ENCODE peak calls at places on chromosome 9, in eight cellular contexts. P is neural progenitor cell, V is SJSA1, U is AG09309, J is astrocyte, K is body of pancreas, C is gastrocnemius medialis, M is endodermal cell. E is an unnamed sample.

GRCh38 chr9:126262738-126263137 is 63.9 kb upstream of the MVB12B start:
- DNase-seq in P (no peak), V (no peak), U (no peak), J (no peak), K (no peak), C (no peak), M (no peak), E (no peak)

GRCh38 chr9:124212381-124213050 is 45.2 kb upstream of the NEK6 start:
- DNase-seq in P (no peak), V (peak), U (no peak), J (peak), K (no peak), C (no peak), M (peak), E (no peak)

GRCh38 chr9:31542384-31543055 is 841.9 kb upstream of the ACO1 start:
- DNase-seq in P (peak), V (no peak), U (no peak), J (peak), K (peak), C (peak), M (peak), E (no peak)

GRCh38 chr9:95282332-95282731 is 35.2 kb downstream of the FANCC start:
- DNase-seq in P (no peak), V (no peak), U (no peak), J (no peak), K (no peak), C (no peak), M (no peak), E (no peak)

GRCh38 chr9:27688954-27689353 is 115.7 kb upstream of the C9orf72 start:
- DNase-seq in P (no peak), V (no peak), U (no peak), J (no peak), K (no peak), C (no peak), M (no peak), E (no peak)

GRCh38 chr9:16622541-16622940 is 247.9 kb downstream of the BNC2 start:
- DNase-seq in P (no peak), V (no peak), U (no peak), J (no peak), K (no peak), C (no peak), M (no peak), E (no peak)

GRCh38 chr9:81417299-81417675 is 272.1 kb downstream of the TLE1 start:
- DNase-seq in P (no peak), V (no peak), U (no peak), J (no peak), K (no peak), C (no peak), M (no peak), E (no peak)

GRCh38 chr9:101594796-101595195 is at the start of gene PPP3R2:
- DNase-seq in P (no peak), V (no peak), U (no peak), J (no peak), K (no peak), C (no peak), M (no peak), E (no peak)

GRCh38 chr9:14517154-14517906 is 175.9 kb downstream of the ZDHHC21 start:
- DNase-seq in P (no peak), V (no peak), U (no peak), J (no peak), K (no peak), C (no peak), M (no peak), E (no peak)

GRCh38 chr9:124411514-124412227 is 3.6 kb downstream of the PSMB7 start:
- DNase-seq in P (no peak), V (peak), U (peak), J (peak), K (no peak), C (no peak), M (no peak), E (no peak)

GRCh38 chr9:89367726-89368437 is 49.6 kb downstream of the SECISBP2 start:
- DNase-seq in P (no peak), V (no peak), U (no peak), J (no peak), K (no peak), C (peak), M (no peak), E (no peak)

GRCh38 chr9:98551511-98552286 is 157.0 kb downstream of the GABBR2 start:
- DNase-seq in P (no peak), V (peak), U (peak), J (peak), K (no peak), C (no peak), M (peak), E (no peak)

GRCh38 chr9:87292449-87293191 is 205.0 kb upstream of the DAPK1 start:
- DNase-seq in P (no peak), V (peak), U (no peak), J (peak), K (no peak), C (no peak), M (no peak), E (no peak)

GRCh38 chr9:87286506-87286905 is 211.2 kb upstream of the DAPK1 start:
- DNase-seq in P (no peak), V (no peak), U (no peak), J (no peak), K (no peak), C (no peak), M (no peak), E (no peak)

GRCh38 chr9:87285183-87285582 is 212.5 kb upstream of the DAPK1 start:
- DNase-seq in P (no peak), V (no peak), U (no peak), J (peak), K (peak), C (no peak), M (no peak), E (no peak)

DNA sequence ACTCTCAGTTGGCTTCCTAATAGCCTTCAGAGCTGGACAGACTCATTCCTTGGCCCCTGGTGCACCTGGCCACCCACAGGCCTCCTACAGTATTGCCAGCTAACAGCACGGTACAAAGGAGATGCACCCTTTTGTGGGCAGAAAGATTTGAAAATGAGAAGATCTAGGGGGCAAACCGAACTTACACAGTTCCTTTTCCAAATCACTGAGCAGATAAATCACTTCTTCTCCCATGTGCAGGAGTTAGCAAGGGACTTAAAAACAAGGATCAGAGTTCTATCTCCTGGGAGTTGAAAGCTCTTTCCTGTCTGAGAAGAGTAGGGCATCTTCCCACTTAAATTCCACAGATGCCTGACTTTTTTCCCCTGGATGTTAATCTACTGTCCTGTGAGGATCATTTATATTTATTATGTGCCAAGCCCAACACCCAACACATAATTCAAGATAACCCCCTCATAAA is 207.4 kb upstream of the DAPK1 start:
- DNase-seq in P (peak), V (peak), U (no peak), J (no peak), K (no peak), C (no peak), M (peak), E (no peak)
- H3K4me3 ChIP-seq in P (no peak), V (no peak), U (no peak), J (peak), K (no peak), C (no peak), M (no peak), E (no peak)

DNA sequence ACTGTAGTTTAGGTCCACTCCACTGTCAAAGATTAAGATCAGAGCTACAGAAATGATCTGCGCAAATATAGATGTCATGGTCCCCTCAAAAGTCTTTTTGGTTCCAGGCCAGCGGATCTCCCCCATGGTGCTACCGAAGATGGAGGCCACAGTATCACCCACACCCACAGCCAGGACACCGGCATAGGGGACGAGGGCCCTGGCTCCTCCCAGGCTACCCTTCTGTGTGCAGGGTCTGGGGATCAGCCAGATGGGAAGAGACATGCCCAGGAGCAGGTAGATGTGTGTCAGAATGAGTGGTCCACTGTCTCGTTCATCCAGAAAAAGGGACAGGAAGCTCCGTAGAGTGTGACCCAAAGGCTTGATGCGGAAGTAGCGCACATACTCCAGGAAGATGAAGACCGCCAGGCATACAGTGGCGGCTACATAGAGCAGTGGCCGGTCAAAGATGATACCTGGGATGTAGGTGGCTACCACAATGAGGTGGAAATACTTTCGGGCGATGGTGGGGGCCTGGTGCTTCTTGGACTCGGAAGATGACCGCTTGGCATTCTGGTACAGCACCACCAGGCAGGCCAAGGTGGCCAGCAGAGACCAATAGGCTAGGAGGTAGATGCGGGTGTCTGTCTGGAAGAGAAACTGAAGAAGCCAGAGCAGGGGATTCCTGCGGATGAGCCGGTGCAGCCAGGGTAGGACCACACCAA is 1.5 kb downstream of the DOLK start:
- DNase-seq in P (no peak), V (no peak), U (no peak), J (no peak), K (no peak), C (no peak), M (no peak), E (no peak)
- H3K4me3 ChIP-seq in P (no peak), V (no peak), U (no peak), J (peak), K (no peak), C (no peak), M (peak), E (peak)

DNA sequence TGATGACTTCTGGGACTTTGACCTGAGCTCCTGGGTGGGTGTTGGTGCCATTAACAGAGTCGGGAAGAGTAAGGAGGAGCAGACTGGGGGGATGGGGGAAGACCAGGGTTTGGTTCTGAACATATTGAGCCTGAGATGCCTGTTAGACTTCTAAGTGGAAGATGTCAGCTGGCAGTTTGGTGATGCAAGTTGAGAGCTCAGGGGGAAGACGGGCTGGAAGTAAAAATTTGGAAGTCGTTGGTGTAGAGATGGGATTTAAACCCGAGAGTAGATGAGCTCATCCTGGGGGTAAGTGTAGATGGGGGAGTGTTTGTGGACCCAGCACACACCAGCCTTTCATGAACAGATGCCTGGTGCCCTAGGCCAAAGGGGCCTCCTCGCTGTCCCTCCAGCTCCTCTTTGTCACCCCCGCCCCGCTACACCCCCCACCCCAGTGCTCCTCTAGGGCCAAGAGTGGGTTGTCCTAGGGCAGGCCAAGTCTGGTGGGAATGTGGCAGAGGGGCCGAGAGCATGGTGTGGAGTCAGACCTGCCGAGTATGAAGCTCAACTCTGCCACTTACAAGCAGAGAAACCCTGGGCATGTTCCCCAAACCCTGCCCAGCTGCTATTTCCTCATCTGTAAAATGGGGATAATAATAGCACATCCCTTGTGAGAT is 4.0 kb downstream of the DNM1 start:
- DNase-seq in P (no peak), V (no peak), U (no peak), J (no peak), K (no peak), C (no peak), M (no peak), E (no peak)
- H3K4me3 ChIP-seq in P (no peak), V (no peak), U (no peak), J (no peak), K (no peak), C (no peak), M (no peak), E (no peak)

DNA sequence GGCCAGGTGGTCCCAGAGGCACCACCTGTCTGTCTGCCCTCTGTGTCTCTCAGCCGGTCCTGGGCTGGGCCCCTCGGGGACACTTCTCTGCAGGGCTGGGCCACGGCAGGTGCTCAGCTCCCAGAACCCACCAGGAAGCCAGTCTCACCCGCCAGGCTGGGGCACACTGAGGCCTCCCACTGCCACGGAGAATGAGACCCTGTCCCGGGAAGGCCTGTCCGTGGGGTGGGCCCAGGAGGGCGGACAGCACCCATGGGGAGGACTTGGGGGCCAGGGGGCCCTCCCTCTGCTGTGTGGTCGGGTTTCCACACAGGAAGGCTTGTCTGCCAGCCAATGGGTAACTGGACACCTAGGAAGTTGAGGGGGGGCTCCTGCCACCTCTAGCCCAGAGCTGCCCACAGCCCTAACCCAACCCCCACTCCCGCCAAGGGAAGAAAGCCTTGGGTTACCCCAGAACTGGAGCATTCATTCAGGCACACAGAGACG is 4.1 kb upstream of the TUBB4B start:
- DNase-seq in P (peak), V (no peak), U (no peak), J (no peak), K (no peak), C (no peak), M (no peak), E (no peak)
- H3K4me3 ChIP-seq in P (peak), V (no peak), U (no peak), J (no peak), K (no peak), C (peak), M (no peak), E (no peak)

DNA sequence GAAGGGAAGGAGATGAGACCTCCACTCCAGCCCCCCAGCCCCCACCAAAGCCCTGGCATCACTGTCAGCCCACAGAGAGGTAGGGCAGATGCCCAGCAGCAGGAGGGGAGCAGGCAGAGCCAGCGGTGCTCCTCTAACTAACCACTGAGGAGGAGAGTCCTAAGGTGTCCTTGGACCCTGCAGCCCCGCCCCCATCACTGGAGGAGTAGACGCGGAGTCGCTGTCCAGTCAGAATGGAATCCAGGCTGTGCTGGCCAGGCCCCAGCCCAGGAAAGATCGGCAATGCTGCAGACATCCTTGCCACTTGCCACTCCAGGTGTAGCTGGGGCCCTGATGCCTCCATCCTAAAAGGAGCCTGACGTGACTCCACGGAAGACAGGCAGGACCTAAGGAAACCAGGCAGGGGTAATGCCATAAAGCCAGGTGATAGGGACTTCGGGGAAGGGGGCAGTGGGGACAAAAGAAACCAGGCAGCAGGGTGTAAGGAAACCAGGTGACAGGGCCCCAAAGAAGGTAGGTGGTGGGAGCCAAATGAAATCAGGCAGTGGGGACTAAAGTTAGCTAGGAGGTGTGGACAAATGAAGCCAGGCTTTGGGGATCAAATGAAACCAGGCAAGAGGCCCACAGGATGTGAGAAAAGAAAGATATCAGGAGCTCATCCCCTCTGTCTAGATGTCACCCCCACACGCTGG is 12.4 kb downstream of the CNTFR start:
- DNase-seq in P (peak), V (no peak), U (no peak), J (no peak), K (no peak), C (no peak), M (peak), E (no peak)
- H3K4me3 ChIP-seq in P (peak), V (no peak), U (no peak), J (no peak), K (no peak), C (no peak), M (no peak), E (no peak)

DNA sequence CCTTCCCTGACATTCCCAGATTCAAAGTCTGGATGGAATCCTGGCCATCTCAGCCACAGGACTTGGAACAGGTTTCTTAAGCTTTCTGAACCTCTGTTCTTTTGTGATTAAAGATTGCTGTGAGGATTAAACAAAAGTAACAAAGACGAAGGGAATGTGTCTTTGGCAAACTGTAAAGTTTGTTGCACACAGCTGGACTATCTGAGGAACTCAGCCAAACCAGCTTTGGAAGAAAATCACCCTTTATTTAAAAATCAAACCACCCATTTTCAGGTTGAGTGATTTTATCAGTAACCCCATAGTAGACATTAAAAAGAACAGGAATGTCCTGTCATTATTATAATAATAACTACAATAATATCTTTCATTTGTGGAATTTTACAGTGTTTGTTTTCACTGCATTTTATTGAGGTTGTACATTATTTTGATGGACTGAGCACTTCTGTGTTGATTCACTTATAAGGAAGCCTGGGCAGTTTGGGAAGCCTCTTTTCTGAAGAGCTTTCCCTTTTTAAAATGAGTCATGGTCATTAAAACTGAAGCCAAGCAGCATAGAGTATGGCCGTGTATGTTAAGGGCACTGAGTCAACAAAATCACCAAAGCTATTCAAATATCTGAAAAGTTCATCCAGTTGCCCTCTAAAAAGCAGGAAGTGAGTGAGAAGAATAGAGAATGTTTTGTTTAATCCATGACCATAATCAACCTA is 310.2 kb downstream of the AGTPBP1 start:
- DNase-seq in P (no peak), V (peak), U (peak), J (peak), K (no peak), C (no peak), M (no peak), E (no peak)
- H3K4me3 ChIP-seq in P (no peak), V (no peak), U (no peak), J (no peak), K (no peak), C (no peak), M (no peak), E (no peak)

GRCh38 chr9:87497604-87498045 is at the start of gene DAPK1:
- DNase-seq in P (peak), V (peak), U (no peak), J (peak), K (peak), C (no peak), M (peak), E (no peak)

GRCh38 chr9:87498046-87498815 is 564 bp downstream of the DAPK1 start:
- DNase-seq in P (peak), V (peak), U (no peak), J (peak), K (peak), C (no peak), M (peak), E (no peak)

GRCh38 chr9:87494970-87495471 is 2.6 kb upstream of the DAPK1 start:
- DNase-seq in P (no peak), V (peak), U (no peak), J (no peak), K (no peak), C (no peak), M (no peak), E (no peak)

GRCh38 chr9:87498816-87499454 is 1.3 kb downstream of the DAPK1 start:
- DNase-seq in P (peak), V (peak), U (no peak), J (no peak), K (no peak), C (no peak), M (no peak), E (no peak)

GRCh38 chr9:87497080-87497603 is 525 bp upstream of the DAPK1 start:
- DNase-seq in P (peak), V (no peak), U (no peak), J (no peak), K (no peak), C (no peak), M (peak), E (no peak)
- H3K4me3 ChIP-seq in P (peak), V (peak), U (peak), J (peak), K (no peak), C (peak), M (peak), E (peak)

E was measured in HFF-Myc.